ENCODE peak calls at places on chromosomes 2 and 18, in ten cellular contexts. A is astrocyte, E is A549, V is heart right ventricle, O is AG09309, F is type B pancreatic cell, M is AG09319, H is prostate gland, Z is GM23338, D is lower lobe of right lung. X is an unnamed sample.

GRCh38 chr2:173750332-173750731 is 214.8 kb downstream of the SP3 start:
- DNase-seq in Z (peak; percentile 82), A (peak; percentile 24), H (no peak), E (no peak), O (peak; percentile 1), V (peak; percentile 15), M (no peak), F (no peak), D (no peak), X (peak; percentile 20)

GRCh38 chr2:59806486-59806885 is 747.0 kb downstream of the BCL11A start:
- DNase-seq in D (no peak), Z (no peak), M (no peak), V (no peak), H (no peak), E (no peak), A (no peak), O (no peak), F (no peak), X (no peak)

GRCh38 chr2:229714080-229714735 is at the start of gene DNER:
- DNase-seq in O (no peak), M (no peak), V (no peak), A (no peak), F (peak; percentile 74), H (peak; percentile 30), D (peak; percentile 48), E (peak; percentile 35), Z (peak; percentile 72), X (peak; percentile 78)

GRCh38 chr2:216553841-216554240 is 55.2 kb downstream of the RPL37A start:
- DNase-seq in O (no peak), H (no peak), A (no peak), F (no peak), D (no peak), Z (no peak), V (no peak), M (no peak), E (no peak), X (no peak)

GRCh38 chr18:9354256-9354655 is 19.7 kb downstream of the TWSG1 start:
- DNase-seq in M (no peak), H (no peak), V (no peak), D (no peak), Z (no peak), F (no peak), O (no peak), A (no peak), E (no peak), X (no peak)

GRCh38 chr2:197784956-197785941 is at the start of gene BOLL:
- DNase-seq in O (no peak), E (no peak), M (no peak), H (no peak), A (no peak), D (no peak), V (no peak), Z (peak; percentile 30), F (no peak), X (no peak)

GRCh38 chr2:75518638-75519465 is 41.9 kb downstream of the EVA1A start:
- DNase-seq in Z (no peak), A (no peak), M (no peak), D (no peak), E (no peak), V (no peak), F (no peak), O (no peak), H (no peak), X (no peak)

GRCh38 chr2:69032336-69032735 is 19.4 kb downstream of the ANTXR1 start:
- DNase-seq in O (no peak), E (no peak), A (peak; percentile 88), V (no peak), F (no peak), H (no peak), M (no peak), D (no peak), Z (no peak), X (no peak)

GRCh38 chr18:25349926-25350560 is 1.9 kb downstream of the ZNF521 start:
- DNase-seq in V (peak; percentile 21), A (no peak), D (peak; percentile 43), M (no peak), O (no peak), H (no peak), F (peak; percentile 75), Z (peak; percentile 68), E (no peak), X (peak; percentile 64)

GRCh38 chr18:3886575-3887322 is 436.8 kb downstream of the TGIF1 start:
- DNase-seq in F (no peak), O (no peak), H (no peak), E (no peak), Z (no peak), D (no peak), A (no peak), M (no peak), V (peak; percentile 45), X (no peak)

GRCh38 chr2:45439788-45440773 is 171.0 kb downstream of the SRBD1 start:
- DNase-seq in V (no peak), O (peak; percentile 35), Z (no peak), A (no peak), E (no peak), D (no peak), H (no peak), F (no peak), M (no peak), X (no peak)

GRCh38 chr18:8828798-8829197 is 123.4 kb downstream of the MTCL1 start:
- DNase-seq in D (peak; percentile 68), A (no peak), E (no peak), V (no peak), Z (no peak), O (no peak), F (no peak), M (no peak), H (no peak), X (no peak)

GRCh38 chr2:182761903-182762302 is 45.8 kb downstream of the DNAJC10 start:
- DNase-seq in O (peak; percentile 53), A (peak; percentile 43), F (no peak), Z (no peak), D (no peak), V (no peak), H (no peak), E (no peak), M (peak; percentile 57), X (no peak)
- TF ChIP-seq CTCF in O (peak; percentile 18), A (no peak), F (peak; percentile 20), Z (no peak), D (no peak), V (peak; percentile 33), H (peak; percentile 13), E (no peak), M (peak; percentile 54), X (no peak)

DNA sequence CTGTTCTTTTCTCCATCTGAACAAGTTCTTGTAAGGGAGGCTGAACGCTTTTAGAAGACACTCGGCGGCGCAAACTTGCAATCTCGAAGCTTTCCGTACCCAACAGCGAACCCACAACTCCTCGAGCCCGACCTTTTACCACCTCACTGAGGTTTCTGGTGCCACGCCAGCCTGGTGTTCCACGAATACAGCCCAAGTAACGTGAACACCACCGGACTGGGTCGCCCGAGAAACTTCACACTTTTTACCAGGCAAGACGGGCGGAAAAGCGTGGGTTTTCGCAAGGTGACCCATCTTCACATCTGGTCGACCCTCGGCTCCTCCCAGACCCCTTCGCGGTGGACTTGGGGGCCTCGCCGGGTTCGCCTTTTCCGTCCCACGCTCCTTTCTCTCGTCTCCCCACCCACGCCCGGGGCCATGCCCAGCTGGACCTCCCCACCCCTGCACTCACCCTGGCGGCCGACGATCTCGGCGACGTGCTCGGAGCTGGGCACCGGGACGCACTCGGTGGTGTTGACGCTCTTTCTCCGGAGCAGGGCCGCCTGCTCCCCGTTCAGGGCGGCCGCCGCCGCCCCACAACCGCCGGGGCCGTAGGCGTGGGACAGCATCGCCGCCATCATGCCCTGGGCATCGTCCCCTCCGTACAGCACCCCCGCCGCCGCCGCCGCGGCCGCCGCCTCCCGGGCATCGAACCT is 1.2 kb downstream of the MEX3C start:
- DNase-seq in E (peak; percentile 7), A (no peak), F (no peak), O (no peak), D (peak; percentile 72), Z (no peak), H (peak; percentile 32), V (peak; percentile 42), M (no peak), X (peak; percentile 37)
- TF ChIP-seq CTCF in E (no peak), A (no peak), F (peak; percentile 18), O (no peak), D (no peak), Z (no peak), H (no peak), V (no peak), M (no peak), X (no peak)

DNA sequence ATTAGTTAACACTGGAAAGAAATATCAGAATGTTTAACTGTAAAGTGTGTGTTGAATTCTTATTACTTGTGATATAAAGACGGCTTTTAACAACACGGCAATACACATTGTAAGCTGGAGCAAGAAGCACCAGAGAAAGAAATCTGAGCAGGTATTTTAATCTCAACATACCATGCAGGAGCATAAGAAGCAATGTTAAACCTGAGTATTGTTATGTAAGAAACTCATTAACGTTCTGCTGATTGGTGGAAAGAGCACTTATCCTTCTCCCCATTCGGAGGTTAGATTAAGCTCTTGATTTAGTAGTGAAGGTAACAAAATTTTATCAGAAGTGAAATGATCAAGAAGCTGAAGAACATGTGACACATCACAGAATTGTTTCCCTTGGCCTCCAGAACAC is 107.4 kb downstream of the EPC2 start:
- DNase-seq in H (no peak), O (no peak), V (no peak), A (no peak), Z (peak; percentile 45), F (no peak), E (no peak), M (no peak), D (no peak), X (no peak)
- TF ChIP-seq CTCF in H (no peak), O (no peak), V (no peak), A (no peak), Z (no peak), F (no peak), E (no peak), M (no peak), D (no peak), X (no peak)

GRCh38 chr2:133266075-133266925 is 302.0 kb downstream of the NCKAP5 start:
- DNase-seq in O (no peak), V (no peak), Z (peak; percentile 86), F (no peak), A (peak; percentile 29), E (peak; percentile 49), H (no peak), M (no peak), D (no peak), X (peak; percentile 56)

GRCh38 chr2:133264951-133265949 is 303.0 kb downstream of the NCKAP5 start:
- DNase-seq in H (no peak), A (peak; percentile 20), D (peak; percentile 70), V (peak; percentile 28), M (no peak), Z (peak; percentile 54), F (no peak), E (peak; percentile 34), O (no peak), X (peak; percentile 64)

GRCh38 chr2:133266926-133267590 is 301.2 kb downstream of the NCKAP5 start:
- DNase-seq in A (no peak), D (no peak), O (no peak), V (no peak), F (no peak), E (peak; percentile 26), M (no peak), Z (peak; percentile 51), H (no peak), X (peak; percentile 38)

DNA sequence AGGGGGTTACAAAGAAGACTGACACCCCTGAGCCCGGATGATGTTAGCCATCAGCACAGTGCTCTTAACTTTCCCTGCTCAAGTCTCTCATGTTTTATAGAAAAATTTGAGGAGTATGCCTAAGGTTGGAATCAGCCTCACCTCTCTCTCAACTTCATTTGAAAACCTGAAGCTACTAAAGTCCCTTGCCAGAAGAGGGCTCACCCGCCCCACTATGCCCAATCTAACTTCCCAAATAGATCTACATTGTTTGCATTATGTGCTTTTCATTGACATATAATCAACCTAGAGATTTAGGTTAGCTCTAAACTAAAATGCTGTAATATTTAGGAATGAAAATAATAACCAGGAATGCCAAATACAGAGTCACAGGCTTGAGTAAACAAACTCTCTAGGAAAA is 305.4 kb downstream of the NCKAP5 start:
- DNase-seq in H (no peak), Z (peak; percentile 20), E (no peak), O (peak; percentile 10), V (no peak), D (no peak), A (no peak), M (no peak), F (no peak), X (no peak)
- TF ChIP-seq CTCF in H (no peak), Z (peak; percentile 47), E (peak; percentile 57), O (peak; percentile 65), V (peak; percentile 31), D (no peak), A (peak; percentile 9), M (peak; percentile 52), F (peak; percentile 29), X (no peak)

X was measured in nephron progenitor cell.